ENCODE peak calls at places on chromosome 17, in seven cellular contexts. R is psoas muscle; L is IMR-90; Q is A673; Y is effector memory CD4-positive, alpha-beta T cell; I is GM12878; H is endothelial cell of umbilical vein. K is an unnamed sample. For H3K9me3 and H3K4me1, the result is how much of the 10 kb centered on the place peaks cover.

GRCh38 chr17:1180958-1181768 is 1.4 kb upstream of the ABR start:
- DNase-seq in R (no peak), L (no peak), Q (no peak), Y (no peak), I (no peak), H (no peak), K (no peak)

GRCh38 chr17:7380855-7381683 is at the start of gene TNK1:
- DNase-seq in R (peak), L (no peak), Q (no peak), Y (no peak), I (no peak), H (no peak), K (no peak)

GRCh38 chr17:19339341-19339815 is 23.1 kb downstream of the B9D1 start:
- DNase-seq in R (no peak), L (peak), Q (no peak), Y (no peak), I (no peak), H (no peak), K (no peak)

GRCh38 chr17:61409301-61410099 is 9.9 kb downstream of the TBX2 start:
- DNase-seq in R (peak), L (peak), Q (peak), Y (no peak), I (no peak), H (no peak), K (no peak)

GRCh38 chr17:39752241-39752831 is 14.6 kb downstream of the GRB7 start:
- DNase-seq in R (no peak), L (no peak), Q (no peak), Y (no peak), I (no peak), H (no peak), K (no peak)

GRCh38 chr17:4998666-4999428 is 1.1 kb downstream of the KIF1C start:
- DNase-seq in R (no peak), L (no peak), Q (no peak), Y (no peak), I (no peak), H (no peak), K (no peak)

GRCh38 chr17:8006836-8007680 is 4.6 kb downstream of the GUCY2D start:
- DNase-seq in R (no peak), L (no peak), Q (no peak), Y (no peak), I (no peak), H (no peak), K (no peak)

GRCh38 chr17:57782051-57782490 is 37.0 kb upstream of the CCDC182 start:
- DNase-seq in R (no peak), L (no peak), Q (peak), Y (no peak), I (no peak), H (peak), K (no peak)

GRCh38 chr17:66240630-66241029 is 11.4 kb upstream of the APOH start:
- DNase-seq in R (no peak), L (peak), Q (no peak), Y (no peak), I (no peak), H (peak), K (no peak)

GRCh38 chr17:56351675-56352074 is 198.4 kb downstream of the ANKFN1 start:
- DNase-seq in R (no peak), L (no peak), Q (no peak), Y (no peak), I (no peak), H (peak), K (no peak)

GRCh38 chr17:71900830-71901229 is 220.0 kb upstream of the SOX9 start:
- DNase-seq in R (no peak), L (peak), Q (no peak), Y (no peak), I (no peak), H (no peak), K (no peak)

GRCh38 chr17:16947470-16947869 is 24.4 kb downstream of the TNFRSF13B start:
- DNase-seq in R (no peak), L (no peak), Q (no peak), Y (no peak), I (peak), H (no peak), K (no peak)

GRCh38 chr17:59830007-59830630 is 62.6 kb downstream of the TUBD1 start:
- DNase-seq in R (no peak), L (peak), Q (peak), Y (no peak), I (no peak), H (peak), K (no peak)

GRCh38 chr17:32497431-32498205 is 10.8 kb downstream of the CDK5R1 start:
- DNase-seq in R (no peak), L (no peak), Q (no peak), Y (no peak), I (no peak), H (no peak), K (no peak)

GRCh38 chr17:9371019-9371418 is 204.6 kb downstream of the STX8 start:
- DNase-seq in R (no peak), L (peak), Q (no peak), Y (no peak), I (peak), H (peak), K (no peak)

GRCh38 chr17:29369831-29370735 is 20.1 kb upstream of the TAOK1 start:
- DNase-seq in R (peak), L (peak), Q (peak), Y (peak), I (peak), H (peak), K (no peak)

GRCh38 chr17:8062435-8062806 is 23.6 kb downstream of the ALOX15B start:
- DNase-seq in R (no peak), L (peak), Q (no peak), Y (no peak), I (no peak), H (peak), K (no peak)

GRCh38 chr17:81139965-81140364 is 25.3 kb upstream of the PVALEF start:
- DNase-seq in R (no peak), L (no peak), Q (no peak), Y (no peak), I (no peak), H (no peak), K (no peak)

GRCh38 chr17:6455321-6455705 is 11.1 kb downstream of the PIMREG start:
- DNase-seq in R (no peak), L (peak), Q (no peak), Y (no peak), I (no peak), H (no peak), K (no peak)

GRCh38 chr17:27413792-27414191 is 42.5 kb upstream of the KSR1 start:
- DNase-seq in R (no peak), L (no peak), Q (no peak), Y (no peak), I (no peak), H (no peak), K (no peak)

GRCh38 chr17:511001-511690 is 158.5 kb upstream of the RPH3AL start:
- DNase-seq in R (peak), L (peak), Q (no peak), Y (no peak), I (no peak), H (no peak), K (no peak)

GRCh38 chr17:46884552-46884951 is 33.2 kb downstream of the WNT9B start:
- DNase-seq in R (no peak), L (no peak), Q (no peak), Y (no peak), I (no peak), H (no peak), K (no peak)

GRCh38 chr17:42980766-42981397 is 517 bp downstream of the RUNDC1 start:
- DNase-seq in R (peak), L (peak), Q (no peak), Y (no peak), I (peak), H (peak), K (no peak)

GRCh38 chr17:29133146-29133713 is 47.0 kb downstream of the MYO18A start:
- DNase-seq in R (peak), L (peak), Q (no peak), Y (no peak), I (no peak), H (no peak), K (no peak)

GRCh38 chr17:17567631-17568030 is 23.9 kb downstream of the PEMT start:
- DNase-seq in R (peak), L (peak), Q (no peak), Y (no peak), I (no peak), H (no peak), K (no peak)

GRCh38 chr17:65371702-65372101 is 189.7 kb downstream of the AXIN2 start:
- DNase-seq in R (no peak), L (no peak), Q (no peak), Y (no peak), I (no peak), H (no peak), K (no peak)

GRCh38 chr17:63399856-63400255 is 46.2 kb downstream of the CYB561 start:
- DNase-seq in R (peak), L (peak), Q (peak), Y (no peak), I (no peak), H (no peak), K (no peak)

GRCh38 chr17:3740611-3741073 is 16.9 kb downstream of the HASPIN start:
- DNase-seq in R (no peak), L (no peak), Q (no peak), Y (peak), I (no peak), H (no peak), K (no peak)

GRCh38 chr17:40349477-40350409 is 14.8 kb downstream of the GJD3 start:
- DNase-seq in R (peak), L (peak), Q (peak), Y (no peak), I (no peak), H (no peak), K (no peak)

GRCh38 chr17:62678214-62678919 is 50.9 kb downstream of the MRC2 start:
- DNase-seq in R (no peak), L (no peak), Q (no peak), Y (no peak), I (no peak), H (no peak), K (no peak)

GRCh38 chr17:61551255-61551742 is 39.7 kb downstream of the NACA2 start:
- DNase-seq in R (no peak), L (peak), Q (peak), Y (no peak), I (no peak), H (peak), K (no peak)

GRCh38 chr17:40538019-40538935 is 27.0 kb downstream of the CCR7 start:
- DNase-seq in R (peak), L (peak), Q (no peak), Y (no peak), I (no peak), H (no peak), K (no peak)

GRCh38 chr17:70159980-70160379 is 9.4 kb upstream of the KCNJ2 start:
- DNase-seq in R (no peak), L (peak), Q (no peak), Y (no peak), I (no peak), H (peak), K (no peak)

GRCh38 chr17:13351046-13351445 is 250.7 kb downstream of the HS3ST3A1 start:
- DNase-seq in R (no peak), L (peak), Q (no peak), Y (no peak), I (no peak), H (no peak), K (no peak)

GRCh38 chr17:72887917-72888316 is 204.6 kb downstream of the SLC39A11 start:
- DNase-seq in R (no peak), L (peak), Q (no peak), Y (no peak), I (no peak), H (no peak), K (no peak)

GRCh38 chr17:28993013-28993600 is 12.7 kb downstream of the SEZ6 start:
- DNase-seq in R (no peak), L (no peak), Q (no peak), Y (no peak), I (no peak), H (no peak), K (no peak)

GRCh38 chr17:28272166-28272565 is 46.8 kb upstream of the TMEM97 start:
- DNase-seq in R (no peak), L (peak), Q (no peak), Y (no peak), I (no peak), H (no peak), K (no peak)

GRCh38 chr17:41548844-41549595 is 20.9 kb upstream of the KRT19 start:
- DNase-seq in R (peak), L (peak), Q (peak), Y (peak), I (peak), H (peak), K (no peak)
- H3K4me3 ChIP-seq in R (peak), L (no peak), Q (no peak), Y (peak), I (no peak), H (peak), K (peak)

GRCh38 chr17:22484826-22485225 is 792.5 kb downstream of the KCNJ18 start:
- DNase-seq in R (no peak), L (no peak), Q (no peak), Y (no peak), I (no peak), H (no peak), K (no peak)
- H3K9me3 ChIP-seq in R (under half), L (under half), Q (under half), Y (under half), I (under half), H (under half), K (under half)

GRCh38 chr17:2398188-2398587 is 2.7 kb downstream of the MNT start:
- DNase-seq in R (no peak), L (no peak), Q (no peak), Y (no peak), I (no peak), H (no peak), K (no peak)

GRCh38 chr17:2400474-2400866 is 390 bp downstream of the MNT start:
- DNase-seq in R (peak), L (no peak), Q (peak), Y (no peak), I (no peak), H (peak), K (no peak)

GRCh38 chr17:2399572-2400473 is 1.0 kb downstream of the MNT start:
- DNase-seq in R (peak), L (peak), Q (peak), Y (peak), I (peak), H (peak), K (peak)

GRCh38 chr17:2397247-2398171 is 3.4 kb downstream of the MNT start:
- DNase-seq in R (no peak), L (no peak), Q (no peak), Y (no peak), I (no peak), H (no peak), K (no peak)

GRCh38 chr17:2398655-2399571 is 1.9 kb downstream of the MNT start:
- DNase-seq in R (peak), L (peak), Q (peak), Y (peak), I (no peak), H (peak), K (no peak)
- H3K4me1 ChIP-seq in R (half or more), L (under half), Q (half or more), Y (half or more), I (under half), H (under half), K (half or more)

GRCh38 chr17:74063439-74063838 is 140.0 kb upstream of the RPL38 start:
- DNase-seq in R (no peak), L (no peak), Q (no peak), Y (no peak), I (no peak), H (no peak), K (no peak)
- H3K4me3 ChIP-seq in R (no peak), L (no peak), Q (no peak), Y (no peak), I (no peak), H (no peak), K (no peak)

DNA sequence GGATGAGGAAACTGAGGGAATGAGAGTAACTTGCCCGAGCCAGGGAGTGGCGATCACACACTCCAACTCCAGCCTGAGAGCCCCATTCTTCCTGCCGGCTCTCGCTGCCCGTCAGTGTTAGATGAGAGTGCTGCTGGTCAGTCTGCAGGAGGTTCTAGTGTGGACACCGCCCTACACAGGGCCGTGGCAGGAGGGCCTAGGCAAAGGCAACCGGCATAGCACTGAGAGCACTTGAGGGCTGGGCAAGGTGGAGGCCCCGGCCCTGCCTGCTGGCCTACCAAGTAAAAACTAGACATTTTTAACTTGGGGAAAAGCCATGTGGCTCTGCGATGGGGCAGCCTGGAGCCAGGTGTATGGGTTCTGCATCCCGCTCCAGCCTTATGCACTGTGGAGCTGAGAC is 354.8 kb downstream of the SEC14L1 start:
- DNase-seq in R (no peak), L (no peak), Q (no peak), Y (no peak), I (no peak), H (no peak), K (no peak)
- H3K9me3 ChIP-seq in R (under half), L (under half), Q (under half), Y (under half), I (under half), H (under half), K (under half)

GRCh38 chr17:50188521-50189395 is 12.7 kb downstream of the COL1A1 start:
- DNase-seq in R (peak), L (peak), Q (no peak), Y (no peak), I (no peak), H (no peak), K (no peak)

GRCh38 chr17:50192116-50192872 is 9.1 kb downstream of the COL1A1 start:
- DNase-seq in R (no peak), L (no peak), Q (no peak), Y (no peak), I (no peak), H (no peak), K (no peak)

GRCh38 chr17:50191070-50192045 is 10.1 kb downstream of the COL1A1 start:
- DNase-seq in R (no peak), L (peak), Q (no peak), Y (no peak), I (no peak), H (no peak), K (no peak)

GRCh38 chr17:50189396-50190277 is 11.8 kb downstream of the COL1A1 start:
- DNase-seq in R (no peak), L (peak), Q (no peak), Y (no peak), I (no peak), H (no peak), K (no peak)

GRCh38 chr17:50190278-50191069 is 11.0 kb downstream of the COL1A1 start:
- DNase-seq in R (no peak), L (no peak), Q (no peak), Y (no peak), I (no peak), H (no peak), K (no peak)
- H3K4me1 ChIP-seq in R (under half), L (under half), Q (under half), Y (under half), I (under half), H (under half), K (under half)

GRCh38 chr17:48472485-48473281 is 42.7 kb upstream of the SKAP1 start:
- DNase-seq in R (no peak), L (peak), Q (no peak), Y (no peak), I (no peak), H (no peak), K (no peak)
- H3K4me3 ChIP-seq in R (no peak), L (no peak), Q (no peak), Y (no peak), I (peak), H (no peak), K (no peak)